ENCODE peak calls at places on chromosomes 3 and 15, in four cellular contexts. W is GDM1, D is T-helper 9 cell, K is T47D. H is an unnamed sample.
A peak's percentile ranks its signal among the peaks of the same experiment; 100 is the strongest.

GRCh38 chr3:52124766-52125165 is 29.5 kb downstream of the POC1A start:
- DNase-seq in W (no peak), D (no peak), K (no peak), H (no peak)

GRCh38 chr3:194313642-194314430 is 37.3 kb downstream of the CPN2 start:
- DNase-seq in K (peak; percentile 65), D (no peak), W (no peak), H (no peak)

GRCh38 chr3:187679638-187680396 is 9.6 kb upstream of the SST start:
- DNase-seq in W (peak; percentile 26), K (peak; percentile 82), D (peak; percentile 61), H (peak; percentile 12)

GRCh38 chr3:138186803-138187295 is 252 bp upstream of the ARMC8 start:
- DNase-seq in W (peak; percentile 84), D (peak; percentile 79), K (peak; percentile 92), H (peak; percentile 79)

GRCh38 chr3:159877924-159878323 is 110.7 kb upstream of the IL12A start:
- DNase-seq in W (no peak), K (no peak), D (no peak), H (no peak)

GRCh38 chr3:127234784-127235183 is 41.9 kb downstream of the PRR23E start:
- DNase-seq in W (no peak), K (no peak), D (no peak), H (no peak)

GRCh38 chr15:78976691-78977090 is 31.8 kb upstream of the CTSH start:
- DNase-seq in W (no peak), K (no peak), D (no peak), H (no peak)

GRCh38 chr3:170703121-170703588 is 117.3 kb upstream of the SLC7A14 start:
- DNase-seq in K (no peak), W (no peak), D (no peak), H (no peak)

GRCh38 chr3:128555881-128556280 is 62.9 kb upstream of the GATA2 start:
- DNase-seq in K (no peak), W (no peak), D (no peak), H (no peak)

GRCh38 chr3:190105876-190106275 is 14.8 kb downstream of the P3H2 start:
- DNase-seq in K (no peak), D (no peak), W (no peak), H (no peak)

GRCh38 chr3:78858165-78858564 is 909.6 kb downstream of the ROBO1 start:
- DNase-seq in W (no peak), D (no peak), K (no peak), H (no peak)

GRCh38 chr15:66703540-66703941 is 1.5 kb downstream of the SMAD6 start:
- DNase-seq in D (no peak), W (no peak), K (peak; percentile 48), H (no peak)

GRCh38 chr3:69388241-69388640 is 2.4 kb upstream of the FRMD4B start:
- DNase-seq in W (no peak), K (no peak), D (no peak), H (no peak)

GRCh38 chr15:48537277-48538113 is 108.0 kb downstream of the FBN1 start:
- DNase-seq in K (no peak), D (no peak), W (no peak), H (no peak)

GRCh38 chr3:189625566-189625965 is 5.6 kb upstream of the TP63 start:
- DNase-seq in K (no peak), W (no peak), D (no peak), H (no peak)

GRCh38 chr3:139533781-139534443 is 5.6 kb downstream of the RBP1 start:
- DNase-seq in W (no peak), K (no peak), D (no peak), H (no peak)

H was measured in KG1.